ENCODE peak calls at places on chromosomes 4 and X, in six cellular contexts. R is thoracic aorta, H is Daoy, M is GM12865, E is neural crest cell, Z is NCI-H1694 treated with DMSO at 0.1 percent for 48 hours. G is an unnamed sample.

GRCh38 chr4:151256134-151256533 is 20.8 kb upstream of the PRSS48 start:
- DNase-seq in Z (no peak), M (no peak), R (no peak), H (no peak), E (no peak), G (no peak)

GRCh38 chrX:56789518-56790070 is 60.6 kb downstream of the NBDY start:
- DNase-seq in M (no peak), Z (no peak), E (no peak), H (no peak), R (no peak), G (no peak)

GRCh38 chr4:145218251-145218650 is 37.9 kb upstream of the OTUD4 start:
- DNase-seq in M (peak), Z (no peak), E (no peak), R (no peak), H (no peak), G (no peak)

GRCh38 chr4:11743961-11744360 is 315.3 kb upstream of the HS3ST1 start:
- DNase-seq in E (no peak), R (no peak), M (no peak), Z (no peak), H (no peak), G (no peak)

GRCh38 chr4:145808021-145808650 is 128.2 kb downstream of the C4orf51 start:
- DNase-seq in H (peak), E (no peak), M (peak), R (no peak), Z (no peak), G (peak)

GRCh38 chr4:155909615-155910226 is 6.2 kb downstream of the TDO2 start:
- DNase-seq in R (no peak), H (no peak), E (no peak), M (no peak), Z (no peak), G (no peak)

GRCh38 chrX:1673337-1673736 is 58.5 kb downstream of the ASMT start:
- DNase-seq in Z (no peak), H (peak), E (peak), M (peak), R (no peak), G (peak)

GRCh38 chr4:76251448-76252270 is at the start of gene FAM47E:
- DNase-seq in H (peak), E (peak), M (no peak), Z (peak), R (peak), G (peak)

GRCh38 chrX:79138658-79139241 is 5.7 kb upstream of the GPR174 start:
- DNase-seq in R (no peak), E (no peak), H (no peak), Z (no peak), M (peak), G (no peak)

GRCh38 chr4:25030283-25031076 is at the start of gene LGI2:
- DNase-seq in E (peak), Z (no peak), H (peak), M (no peak), R (no peak), G (peak)

GRCh38 chr4:2962099-2962455 is 1.1 kb downstream of the NOP14 start:
- DNase-seq in M (peak), Z (no peak), E (no peak), R (no peak), H (no peak), G (no peak)

G was measured in LoVo.